ENCODE peak calls at places on chromosomes 6 and 20, in six cellular contexts. E is M059J, W is HEK293T, G is OCI-LY7, L is SHP77, R is NCI-H69. O is an unnamed sample.
A peak's percentile ranks its signal among the peaks of the same experiment; 100 is the strongest.

GRCh38 chr20:61055130-61055529 is 196.9 kb upstream of the CDH4 start:
- DNase-seq in E (no peak), W (no peak), G (no peak), L (no peak), R (no peak), O (no peak)

GRCh38 chr6:158361961-158362634 is 49.8 kb downstream of the TULP4 start:
- DNase-seq in E (peak; percentile 31), W (no peak), G (no peak), L (no peak), R (no peak), O (no peak)

GRCh38 chr6:111843347-111844147 is 29.7 kb downstream of the FYN start:
- DNase-seq in E (peak; percentile 18), W (no peak), G (no peak), L (no peak), R (no peak), O (peak; percentile 59)

GRCh38 chr6:2432258-2432657 is 186.9 kb upstream of the GMDS start:
- DNase-seq in E (peak; percentile 96), W (no peak), G (no peak), L (no peak), R (no peak), O (no peak)

GRCh38 chr20:38548356-38549083 is 32.5 kb upstream of the ADIG start:
- DNase-seq in E (no peak), W (no peak), G (no peak), L (no peak), R (no peak), O (no peak)

GRCh38 chr6:139135578-139136545 is 982 bp downstream of the HECA start:
- DNase-seq in E (peak; percentile 39), W (peak; percentile 36), G (peak; percentile 64), L (no peak), R (peak; percentile 73), O (peak; percentile 65)

GRCh38 chr20:25361287-25361683 is 29.4 kb downstream of the ABHD12 start:
- DNase-seq in E (peak; percentile 51), W (no peak), G (no peak), L (no peak), R (no peak), O (no peak)

GRCh38 chr6:26438000-26438399 is 2.3 kb upstream of the BTN3A3 start:
- DNase-seq in E (no peak), W (no peak), G (no peak), L (no peak), R (no peak), O (no peak)

GRCh38 chr6:106924699-106925523 is 49.6 kb downstream of the CD24 start:
- DNase-seq in E (no peak), W (no peak), G (no peak), L (no peak), R (no peak), O (no peak)

GRCh38 chr6:5143625-5144311 is 58.6 kb downstream of the PPP1R3G start:
- DNase-seq in E (peak; percentile 84), W (peak; percentile 75), G (peak; percentile 79), L (peak; percentile 57), R (peak; percentile 82), O (peak; percentile 84)

GRCh38 chr6:133290926-133291325 is 49.8 kb downstream of the EYA4 start:
- DNase-seq in E (no peak), W (no peak), G (no peak), L (no peak), R (no peak), O (no peak)

GRCh38 chr6:38164671-38165108 is 345.2 kb downstream of the ZFAND3 start:
- DNase-seq in E (no peak), W (no peak), G (no peak), L (no peak), R (no peak), O (no peak)

GRCh38 chr6:105596284-105596755 is 193.4 kb upstream of the PREP start:
- DNase-seq in E (peak; percentile 99), W (no peak), G (no peak), L (no peak), R (peak; percentile 8), O (no peak)

GRCh38 chr20:20466341-20466879 is 98.5 kb downstream of the INSM1 start:
- DNase-seq in E (peak; percentile 92), W (no peak), G (peak; percentile 76), L (no peak), R (peak; percentile 79), O (no peak)

GRCh38 chr20:461254-462198 is 807 bp downstream of the TBC1D20 start:
- DNase-seq in E (peak; percentile 77), W (peak; percentile 50), G (peak; percentile 56), L (peak; percentile 40), R (peak; percentile 74), O (peak; percentile 37)

GRCh38 chr6:69801225-69801624 is 4.4 kb upstream of the LMBRD1 start:
- DNase-seq in E (no peak), W (peak; percentile 8), G (no peak), L (no peak), R (peak; percentile 14), O (no peak)

GRCh38 chr6:131199568-131200272 is 64.5 kb downstream of the AKAP7 start:
- DNase-seq in E (peak; percentile 68), W (peak; percentile 76), G (peak; percentile 95), L (peak; percentile 43), R (peak; percentile 85), O (peak; percentile 73)

GRCh38 chr6:151325075-151326050 is 66.0 kb downstream of the ZBTB2 start:
- DNase-seq in E (peak; percentile 90), W (peak; percentile 71), G (no peak), L (no peak), R (peak; percentile 72), O (peak; percentile 7)

GRCh38 chr6:6661684-6662083 is 73.2 kb downstream of the LY86 start:
- DNase-seq in E (no peak), W (no peak), G (no peak), L (peak; percentile 41), R (peak; percentile 99), O (no peak)

GRCh38 chr6:56767892-56768531 is 125.3 kb upstream of the DST start:
- DNase-seq in E (peak; percentile 57), W (no peak), G (no peak), L (no peak), R (peak; percentile 15), O (no peak)

GRCh38 chr6:25042599-25042936 is 106.8 kb upstream of the RIPOR2 start:
- DNase-seq in E (no peak), W (no peak), G (peak; percentile 55), L (no peak), R (peak; percentile 75), O (peak; percentile 36)

GRCh38 chr6:151674578-151674977 is 132.9 kb upstream of the ESR1 start:
- DNase-seq in E (no peak), W (no peak), G (no peak), L (no peak), R (no peak), O (no peak)

GRCh38 chr20:37711987-37712961 is 18.4 kb downstream of the CTNNBL1 start:
- DNase-seq in E (no peak), W (no peak), G (no peak), L (no peak), R (peak; percentile 77), O (no peak)

GRCh38 chr6:99402458-99402857 is 8.5 kb upstream of the COQ3 start:
- DNase-seq in E (no peak), W (no peak), G (no peak), L (no peak), R (no peak), O (no peak)

GRCh38 chr6:31947070-31947675 is 1.3 kb downstream of the CFB start:
- DNase-seq in E (no peak), W (no peak), G (no peak), L (no peak), R (no peak), O (no peak)

GRCh38 chr6:42315991-42316378 is 98.3 kb upstream of the MRPS10 start:
- DNase-seq in E (peak; percentile 100), W (no peak), G (no peak), L (no peak), R (no peak), O (no peak)

GRCh38 chr6:52098649-52099184 is 11.3 kb upstream of the PKHD1 start:
- DNase-seq in E (no peak), W (no peak), G (no peak), L (no peak), R (no peak), O (no peak)

GRCh38 chr6:48691420-48691819 is 580.4 kb upstream of the PTCHD4 start:
- DNase-seq in E (no peak), W (no peak), G (no peak), L (no peak), R (no peak), O (no peak)

GRCh38 chr6:105215506-105215905 is 35.7 kb upstream of the POPDC3 start:
- DNase-seq in E (no peak), W (no peak), G (no peak), L (no peak), R (peak; percentile 66), O (no peak)

GRCh38 chr6:165877773-165878172 is 214.7 kb upstream of the PDE10A start:
- DNase-seq in E (no peak), W (no peak), G (no peak), L (no peak), R (no peak), O (no peak)

GRCh38 chr6:55176958-55177357 is 2.6 kb downstream of the HCRTR2 start:
- DNase-seq in E (peak; percentile 7), W (no peak), G (no peak), L (no peak), R (no peak), O (no peak)

GRCh38 chr20:13331536-13331935 is 110.5 kb downstream of the ISM1 start:
- DNase-seq in E (peak; percentile 71), W (no peak), G (no peak), L (no peak), R (no peak), O (no peak)

GRCh38 chr6:68880050-68880449 is 245.0 kb downstream of the ADGRB3 start:
- DNase-seq in E (peak; percentile 41), W (no peak), G (no peak), L (no peak), R (peak; percentile 39), O (no peak)

O was measured in activated gamma-delta T cell treated with Interleukin-2 at 50 U/mL for 16 hours.